ENCODE peak calls at places on chromosomes 13 and 19, in six cellular contexts. X is tibial nerve; B is HS-27A; N is cerebellum; C is naive thymus-derived CD4-positive, alpha-beta T cell; Z is germinal center. L is an unnamed sample.
A peak's percentile ranks its signal among the peaks of the same experiment; 100 is the strongest.

GRCh38 chr19:31337007-31337914 is 12.0 kb downstream of the TSHZ3 start:
- DNase-seq in B (no peak), N (no peak), Z (no peak), C (no peak), X (no peak), L (no peak)

GRCh38 chr19:56504581-56504980 is 3.1 kb upstream of the ZNF471 start:
- DNase-seq in X (no peak), B (peak; percentile 15), N (no peak), Z (no peak), C (no peak), L (peak; percentile 28)

GRCh38 chr19:50640368-50640767 is 687 bp upstream of the SYT3 start:
- DNase-seq in B (no peak), C (no peak), Z (no peak), X (no peak), N (no peak), L (no peak)

GRCh38 chr13:101018720-101019119 is 344.1 kb upstream of the TMTC4 start:
- DNase-seq in Z (no peak), X (no peak), C (no peak), N (no peak), B (peak; percentile 62), L (peak; percentile 60)

GRCh38 chr13:32829269-32829668 is 187.0 kb upstream of the KL start:
- DNase-seq in B (no peak), C (no peak), X (no peak), N (no peak), Z (no peak), L (no peak)

GRCh38 chr13:51682691-51683090 is 98.4 kb downstream of the WDFY2 start:
- DNase-seq in Z (no peak), B (no peak), N (no peak), X (no peak), C (no peak), L (no peak)

GRCh38 chr19:6801397-6802086 is 29.0 kb downstream of the VAV1 start:
- DNase-seq in N (no peak), X (no peak), B (no peak), C (peak; percentile 85), Z (peak; percentile 81), L (no peak)

GRCh38 chr13:39107484-39108040 is 69.3 kb downstream of the NHLRC3 start:
- DNase-seq in C (no peak), X (no peak), B (no peak), Z (no peak), N (peak; percentile 38), L (no peak)

GRCh38 chr19:46515879-46516350 is 20.2 kb upstream of the PNMA8B start:
- DNase-seq in C (peak; percentile 48), B (no peak), N (no peak), X (no peak), Z (peak; percentile 62), L (peak; percentile 76)